ENCODE peak calls at places on chromosome 9, in nine cellular contexts. N is GM23338, Z is IMR-90, C is GM12865, W is foreskin fibroblast, M is H9, E is PC-9, K is RWPE1, Q is chondrocyte. B is an unnamed sample.

GRCh38 chr9:6239048-6239461 is 23.4 kb downstream of the IL33 start:
- DNase-seq in N (no peak), Z (peak; percentile 38), C (no peak), W (peak; percentile 19), M (no peak), E (no peak), K (no peak), Q (no peak), B (no peak)

GRCh38 chr9:111805841-111806241 is 11.1 kb upstream of the SHOC1 start:
- DNase-seq in N (no peak), Z (peak; percentile 75), C (no peak), W (peak; percentile 63), M (no peak), E (no peak), K (peak; percentile 94), Q (no peak), B (no peak)

GRCh38 chr9:70160672-70161413 is 97.9 kb upstream of the SMC5 start:
- DNase-seq in N (no peak), Z (peak; percentile 46), C (no peak), W (no peak), M (no peak), E (no peak), K (no peak), Q (no peak), B (no peak)

GRCh38 chr9:89464991-89465390 is 32.9 kb downstream of the SEMA4D start:
- DNase-seq in N (no peak), Z (no peak), C (no peak), W (no peak), M (no peak), E (no peak), K (no peak), Q (no peak), B (no peak)

GRCh38 chr9:124520206-124520596 is 13.0 kb upstream of the NR5A1 start:
- DNase-seq in N (no peak), Z (no peak), C (no peak), W (no peak), M (no peak), E (no peak), K (no peak), Q (no peak), B (no peak)

GRCh38 chr9:74963043-74963442 is 10.3 kb upstream of the C9orf40 start:
- DNase-seq in N (no peak), Z (no peak), C (no peak), W (no peak), M (no peak), E (no peak), K (no peak), Q (no peak), B (no peak)

GRCh38 chr9:211557-211956 is 3.1 kb upstream of the DOCK8 start:
- DNase-seq in N (no peak), Z (no peak), C (no peak), W (no peak), M (no peak), E (no peak), K (no peak), Q (no peak), B (no peak)

GRCh38 chr9:128550770-128551651 is 1.4 kb upstream of the SPTAN1 start:
- DNase-seq in N (peak; percentile 49), Z (peak; percentile 24), C (no peak), W (peak; percentile 23), M (peak; percentile 38), E (peak; percentile 11), K (no peak), Q (no peak), B (no peak)

GRCh38 chr9:70480405-70480980 is 66.0 kb upstream of the KLF9 start:
- DNase-seq in N (no peak), Z (peak; percentile 90), C (no peak), W (peak; percentile 94), M (no peak), E (peak; percentile 44), K (no peak), Q (peak; percentile 92), B (peak; percentile 36)

GRCh38 chr9:69131682-69132081 is 42.4 kb upstream of the TJP2 start:
- DNase-seq in N (no peak), Z (peak; percentile 96), C (no peak), W (peak; percentile 95), M (peak; percentile 10), E (no peak), K (peak; percentile 93), Q (no peak), B (peak; percentile 25)

GRCh38 chr9:14993061-14993800 is 83.0 kb upstream of the FREM1 start:
- DNase-seq in N (peak; percentile 99), Z (peak; percentile 54), C (peak; percentile 2), W (peak; percentile 96), M (peak; percentile 97), E (peak; percentile 85), K (peak; percentile 49), Q (no peak), B (no peak)

GRCh38 chr9:89274838-89275237 is 36.2 kb upstream of the CKS2 start:
- DNase-seq in N (no peak), Z (peak; percentile 99), C (no peak), W (peak; percentile 90), M (no peak), E (no peak), K (no peak), Q (no peak), B (no peak)

GRCh38 chr9:99601506-99601905 is 220.2 kb upstream of the NR4A3 start:
- DNase-seq in N (no peak), Z (no peak), C (no peak), W (no peak), M (no peak), E (no peak), K (no peak), Q (no peak), B (no peak)

GRCh38 chr9:108396193-108396592 is 459.6 kb downstream of the ACTL7B start:
- DNase-seq in N (no peak), Z (no peak), C (no peak), W (no peak), M (no peak), E (no peak), K (no peak), Q (no peak), B (no peak)

GRCh38 chr9:100099722-100100042 is 639 bp downstream of the INVS start:
- DNase-seq in N (peak; percentile 49), Z (no peak), C (peak; percentile 25), W (no peak), M (no peak), E (no peak), K (peak; percentile 64), Q (no peak), B (peak; percentile 4)

GRCh38 chr9:131776473-131776872 is 36.6 kb upstream of the RAPGEF1 start:
- DNase-seq in N (peak; percentile 91), Z (peak; percentile 36), C (peak; percentile 39), W (peak; percentile 64), M (peak; percentile 85), E (peak; percentile 31), K (peak; percentile 69), Q (no peak), B (peak; percentile 14)

GRCh38 chr9:116653580-116654355 is 33.3 kb upstream of the TRIM32 start:
- DNase-seq in N (no peak), Z (no peak), C (no peak), W (peak; percentile 37), M (no peak), E (no peak), K (no peak), Q (no peak), B (no peak)

GRCh38 chr9:19517202-19517942 is 108.6 kb downstream of the ACER2 start:
- DNase-seq in N (peak; percentile 82), Z (no peak), C (peak; percentile 16), W (no peak), M (peak; percentile 68), E (no peak), K (no peak), Q (no peak), B (peak; percentile 19)
- TF ChIP-seq CTCF in N (peak; percentile 89), Z (peak; percentile 13), C (peak; percentile 53), W (peak; percentile 20), M (peak; percentile 72), E (no peak), K (no peak), Q (peak; percentile 25), B (no peak)

DNA sequence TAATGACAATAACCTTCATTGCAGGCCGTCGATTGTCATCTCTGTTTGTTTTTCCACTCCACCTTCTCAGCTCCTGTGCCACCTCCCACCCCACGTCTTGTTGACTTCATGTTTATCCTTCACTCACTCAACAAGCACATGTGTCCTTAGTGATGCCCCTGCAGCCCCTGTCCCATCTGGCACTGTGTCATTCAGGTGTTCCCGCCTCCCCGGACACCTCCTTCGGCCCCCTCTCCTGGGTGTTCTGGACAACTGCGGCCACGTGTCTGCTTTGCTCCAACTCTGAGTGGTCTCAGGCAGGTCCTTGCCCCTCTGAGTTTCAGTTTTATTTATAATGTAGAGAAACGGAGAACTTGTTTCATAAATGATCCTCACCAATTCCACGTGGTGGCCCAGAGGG is 91.0 kb upstream of the COL5A1 start:
- DNase-seq in N (peak; percentile 37), Z (no peak), C (no peak), W (no peak), M (no peak), E (no peak), K (no peak), Q (peak; percentile 57), B (no peak)
- TF ChIP-seq CTCF in N (peak; percentile 46), Z (no peak), C (no peak), W (peak; percentile 7), M (peak; percentile 43), E (no peak), K (no peak), Q (peak; percentile 40), B (no peak)

GRCh38 chr9:136685792-136686533 is 1.3 kb downstream of the AGPAT2 start:
- DNase-seq in N (no peak), Z (no peak), C (no peak), W (peak; percentile 55), M (no peak), E (no peak), K (no peak), Q (no peak), B (no peak)
- TF ChIP-seq CTCF in N (no peak), Z (no peak), C (no peak), W (no peak), M (no peak), E (no peak), K (no peak), Q (no peak), B (no peak)

GRCh38 chr9:2798423-2798822 is 45.5 kb downstream of the PUM3 start:
- DNase-seq in N (no peak), Z (peak; percentile 13), C (no peak), W (peak; percentile 53), M (no peak), E (no peak), K (no peak), Q (no peak), B (no peak)

GRCh38 chr9:2802494-2802921 is 41.4 kb downstream of the PUM3 start:
- DNase-seq in N (no peak), Z (peak; percentile 82), C (no peak), W (peak; percentile 35), M (no peak), E (no peak), K (no peak), Q (no peak), B (no peak)

DNA sequence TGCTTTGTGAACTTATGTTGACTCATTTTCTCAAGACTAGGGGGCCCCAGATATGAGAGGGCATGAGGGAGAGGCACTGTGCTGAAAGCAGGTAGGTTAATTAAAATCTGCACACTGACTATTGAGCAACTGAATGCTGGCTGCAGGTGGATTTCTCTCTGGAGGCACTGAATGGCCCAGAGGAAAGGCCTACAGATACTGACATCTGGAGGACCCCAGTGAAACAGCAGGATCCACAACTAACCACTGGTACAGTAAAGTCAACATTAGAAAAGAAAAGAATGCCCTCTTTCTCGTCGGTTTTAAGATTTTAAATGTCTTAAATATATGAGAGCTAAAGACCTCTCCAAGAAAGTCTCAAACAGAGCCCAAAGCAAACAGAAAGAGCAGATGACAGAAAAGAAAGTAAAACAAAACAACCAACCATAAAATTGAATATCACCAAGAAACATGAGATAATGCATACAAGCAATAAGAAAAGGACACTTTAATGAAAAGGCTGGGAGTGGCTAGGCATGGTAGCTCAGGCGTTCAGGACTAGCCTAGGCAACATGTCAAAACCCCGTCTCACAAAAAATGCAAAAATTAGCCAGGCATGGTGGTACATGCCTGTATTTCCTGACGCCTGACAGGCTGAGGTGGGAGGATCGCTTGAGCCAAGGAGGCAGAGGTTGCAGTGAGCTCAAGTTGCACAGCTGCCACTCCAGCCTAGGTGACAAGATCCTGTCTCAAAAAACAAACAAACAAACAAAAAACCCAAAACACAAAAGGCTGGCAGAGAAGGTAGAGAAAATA is 43.3 kb downstream of the PUM3 start:
- DNase-seq in N (no peak), Z (peak; percentile 36), C (no peak), W (peak; percentile 27), M (no peak), E (no peak), K (no peak), Q (no peak), B (no peak)
- TF ChIP-seq CTCF in N (peak; percentile 58), Z (peak; percentile 48), C (no peak), W (peak; percentile 20), M (peak; percentile 57), E (no peak), K (no peak), Q (peak; percentile 53), B (no peak)